ENCODE peak calls at places on chromosomes 4 and X, in five cellular contexts. One of them, this sample, is unnamed. For H3K4me1 and H3K9me3, the result is how much of the 10 kb centered on the place peaks cover.

GRCh38 chr4:158807696-158808095 is 38.9 kb downstream of the FNIP2 start:
- DNase-seq in esophagus squamous epithelium: no peak
- DNase-seq in uterus: no peak
- DNase-seq in K562: no peak
- DNase-seq in upper lobe of left lung: no peak
- DNase-seq in this sample: no peak

GRCh38 chr4:114684462-114684861 is 85.9 kb downstream of the UGT8 start:
- DNase-seq in esophagus squamous epithelium: no peak
- DNase-seq in K562: no peak
- DNase-seq in uterus: no peak
- DNase-seq in upper lobe of left lung: no peak
- DNase-seq in this sample: no peak

GRCh38 chrX:100645106-100645505 is 1.1 kb downstream of the SRPX2 start:
- DNase-seq in uterus: no peak
- DNase-seq in K562: no peak
- DNase-seq in upper lobe of left lung: no peak
- DNase-seq in esophagus squamous epithelium: no peak
- DNase-seq in this sample: no peak

GRCh38 chrX:34294665-34295064 is 162.6 kb upstream of the FAM47A start:
- DNase-seq in upper lobe of left lung: no peak
- DNase-seq in uterus: no peak
- DNase-seq in esophagus squamous epithelium: no peak
- DNase-seq in K562: no peak
- DNase-seq in this sample: no peak

GRCh38 chr4:119084503-119084902 is 51.1 kb upstream of the MYOZ2 start:
- DNase-seq in esophagus squamous epithelium: no peak
- DNase-seq in upper lobe of left lung: no peak
- DNase-seq in uterus: no peak
- DNase-seq in K562: no peak
- DNase-seq in this sample: no peak

GRCh38 chrX:63250253-63250868 is 100.8 kb downstream of the SPIN4 start:
- DNase-seq in esophagus squamous epithelium: no peak
- DNase-seq in K562: peak
- DNase-seq in uterus: no peak
- DNase-seq in upper lobe of left lung: no peak
- DNase-seq in this sample: peak

GRCh38 chrX:100316987-100317386 is 93.1 kb downstream of the PCDH19 start:
- DNase-seq in esophagus squamous epithelium: no peak
- DNase-seq in upper lobe of left lung: no peak
- DNase-seq in K562: no peak
- DNase-seq in uterus: no peak
- DNase-seq in this sample: peak

GRCh38 chr4:102614801-102615200 is 113.6 kb downstream of the NFKB1 start:
- DNase-seq in K562: no peak
- DNase-seq in uterus: no peak
- DNase-seq in upper lobe of left lung: no peak
- DNase-seq in esophagus squamous epithelium: no peak
- DNase-seq in this sample: no peak

GRCh38 chrX:1610166-1610565 is 4.7 kb upstream of the ASMT start:
- DNase-seq in esophagus squamous epithelium: no peak
- DNase-seq in K562: no peak
- DNase-seq in upper lobe of left lung: no peak
- DNase-seq in uterus: no peak
- DNase-seq in this sample: no peak

GRCh38 chrX:9117851-9118250 is 83.9 kb upstream of the FAM9B start:
- DNase-seq in uterus: no peak
- DNase-seq in esophagus squamous epithelium: no peak
- DNase-seq in upper lobe of left lung: no peak
- DNase-seq in K562: no peak
- DNase-seq in this sample: no peak

GRCh38 chr4:126215759-126216158 is 901.0 kb downstream of the FAT4 start:
- DNase-seq in esophagus squamous epithelium: no peak
- DNase-seq in upper lobe of left lung: no peak
- DNase-seq in K562: no peak
- DNase-seq in uterus: no peak
- DNase-seq in this sample: no peak

GRCh38 chr4:78610546-78611214 is 59.1 kb downstream of the ANXA3 start:
- DNase-seq in uterus: no peak
- DNase-seq in K562: peak
- DNase-seq in esophagus squamous epithelium: no peak
- DNase-seq in upper lobe of left lung: no peak
- DNase-seq in this sample: no peak

GRCh38 chrX:96372313-96373046 is 312.2 kb upstream of the DIAPH2 start:
- DNase-seq in uterus: no peak
- DNase-seq in K562: no peak
- DNase-seq in upper lobe of left lung: no peak
- DNase-seq in esophagus squamous epithelium: no peak
- DNase-seq in this sample: peak

GRCh38 chrX:110173192-110174175 is 144.4 kb downstream of the AMMECR1 start:
- DNase-seq in upper lobe of left lung: no peak
- DNase-seq in esophagus squamous epithelium: no peak
- DNase-seq in uterus: no peak
- DNase-seq in K562: no peak
- DNase-seq in this sample: no peak

GRCh38 chr4:128471576-128471975 is 184.0 kb upstream of the PGRMC2 start:
- DNase-seq in upper lobe of left lung: no peak
- DNase-seq in K562: peak
- DNase-seq in esophagus squamous epithelium: no peak
- DNase-seq in uterus: no peak
- DNase-seq in this sample: no peak

GRCh38 chr4:4685810-4686209 is 144.0 kb upstream of the STX18 start:
- DNase-seq in esophagus squamous epithelium: no peak
- DNase-seq in K562: no peak
- DNase-seq in uterus: no peak
- DNase-seq in upper lobe of left lung: no peak
- DNase-seq in this sample: peak

GRCh38 chrX:140943513-140943912 is 58.9 kb upstream of the SPANXB1 start:
- DNase-seq in K562: no peak
- DNase-seq in upper lobe of left lung: no peak
- DNase-seq in uterus: no peak
- DNase-seq in esophagus squamous epithelium: no peak
- DNase-seq in this sample: no peak

GRCh38 chrX:43556207-43556606 is 99.9 kb upstream of the MAOA start:
- DNase-seq in K562: no peak
- DNase-seq in uterus: no peak
- DNase-seq in upper lobe of left lung: no peak
- DNase-seq in esophagus squamous epithelium: no peak
- DNase-seq in this sample: no peak

DNA sequence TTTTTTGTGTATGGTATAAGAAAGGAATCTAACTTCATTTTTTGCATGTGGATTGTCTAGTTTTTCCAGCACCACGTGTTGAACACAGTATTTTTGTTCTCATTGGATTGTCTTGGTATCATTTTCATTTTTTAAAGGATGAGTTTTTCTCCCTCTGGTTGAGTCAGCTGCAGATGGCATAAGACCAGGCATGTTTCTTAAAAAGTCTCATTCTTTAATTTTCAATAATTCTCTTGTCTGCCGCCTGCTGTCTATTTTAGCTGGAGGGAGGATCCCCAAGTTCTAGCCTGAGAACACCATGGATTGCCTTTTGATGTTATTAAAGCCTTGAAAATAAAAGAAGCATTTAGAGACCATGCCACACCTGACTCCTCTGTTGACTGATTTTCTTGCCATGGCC is 263.8 kb downstream of the ARHGAP24 start:
- DNase-seq in upper lobe of left lung: no peak
- DNase-seq in K562: no peak
- DNase-seq in uterus: no peak
- DNase-seq in esophagus squamous epithelium: no peak
- DNase-seq in this sample: no peak
- H3K4me1 ChIP-seq in upper lobe of left lung: under half
- H3K4me1 ChIP-seq in K562: under half
- H3K4me1 ChIP-seq in uterus: under half
- H3K4me1 ChIP-seq in esophagus squamous epithelium: under half
- H3K4me1 ChIP-seq in this sample: under half

GRCh38 chrX:113726009-113726408 is 857.9 kb upstream of the HTR2C start:
- DNase-seq in K562: no peak
- DNase-seq in esophagus squamous epithelium: no peak
- DNase-seq in upper lobe of left lung: no peak
- DNase-seq in uterus: no peak
- DNase-seq in this sample: no peak

GRCh38 chrX:113728937-113729336 is 854.9 kb upstream of the HTR2C start:
- DNase-seq in uterus: no peak
- DNase-seq in K562: no peak
- DNase-seq in esophagus squamous epithelium: no peak
- DNase-seq in upper lobe of left lung: no peak
- DNase-seq in this sample: no peak

GRCh38 chrX:113726898-113727297 is 857.0 kb upstream of the HTR2C start:
- DNase-seq in K562: no peak
- DNase-seq in uterus: no peak
- DNase-seq in upper lobe of left lung: no peak
- DNase-seq in esophagus squamous epithelium: no peak
- DNase-seq in this sample: no peak

GRCh38 chrX:113726466-113726865 is 857.4 kb upstream of the HTR2C start:
- DNase-seq in esophagus squamous epithelium: no peak
- DNase-seq in upper lobe of left lung: no peak
- DNase-seq in K562: no peak
- DNase-seq in uterus: no peak
- DNase-seq in this sample: no peak
- H3K4me3 ChIP-seq in esophagus squamous epithelium: no peak
- H3K4me3 ChIP-seq in upper lobe of left lung: no peak
- H3K4me3 ChIP-seq in K562: no peak
- H3K4me3 ChIP-seq in uterus: no peak
- H3K4me3 ChIP-seq in this sample: no peak

DNA sequence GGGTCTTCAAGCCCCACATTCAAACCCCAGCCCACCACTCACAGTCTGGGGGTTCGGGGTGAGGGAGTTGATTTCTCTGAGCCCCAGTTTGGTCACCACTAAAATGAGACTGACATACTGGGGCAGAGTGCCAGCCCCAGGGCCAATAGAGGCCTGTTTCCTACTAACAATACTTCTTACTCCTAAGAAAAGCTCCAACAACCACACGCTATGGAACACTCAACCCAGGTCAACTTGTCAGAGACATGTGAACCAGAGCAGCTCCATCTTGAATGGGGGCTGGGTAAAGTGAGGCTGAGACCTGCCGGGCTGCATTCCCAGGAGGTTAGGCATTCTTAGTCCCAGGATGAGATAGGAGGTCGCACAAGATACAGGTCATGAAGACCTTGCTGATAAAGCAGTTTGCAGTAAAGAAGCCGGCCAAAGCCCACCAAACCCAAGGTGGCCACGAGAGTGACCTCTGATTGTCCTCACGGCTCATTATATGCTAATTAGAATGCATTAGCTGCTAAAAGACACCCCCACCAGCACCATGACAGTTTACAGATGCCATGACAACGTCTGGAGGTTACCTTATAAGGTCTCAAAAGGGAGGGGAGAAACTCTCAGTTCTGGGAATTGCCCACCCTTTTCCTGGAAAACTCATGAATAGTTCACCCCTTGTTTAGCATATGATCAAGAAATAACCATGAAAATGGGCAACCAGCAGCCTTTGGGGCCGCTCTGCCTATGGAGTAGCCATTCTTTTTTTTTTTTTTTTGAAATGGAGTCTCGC is 26.6 kb upstream of the HTRA3 start:
- DNase-seq in K562: no peak
- DNase-seq in uterus: no peak
- DNase-seq in upper lobe of left lung: no peak
- DNase-seq in esophagus squamous epithelium: no peak
- DNase-seq in this sample: no peak
- H3K9me3 ChIP-seq in K562: under half
- H3K9me3 ChIP-seq in uterus: under half
- H3K9me3 ChIP-seq in upper lobe of left lung: under half
- H3K9me3 ChIP-seq in esophagus squamous epithelium: under half
- H3K9me3 ChIP-seq in this sample: under half

GRCh38 chr4:76979236-76979635 is 29.7 kb downstream of the SEPTIN11 start:
- DNase-seq in esophagus squamous epithelium: no peak
- DNase-seq in uterus: no peak
- DNase-seq in K562: no peak
- DNase-seq in upper lobe of left lung: no peak
- DNase-seq in this sample: no peak

GRCh38 chr4:76977113-76977512 is 27.6 kb downstream of the SEPTIN11 start:
- DNase-seq in uterus: no peak
- DNase-seq in upper lobe of left lung: no peak
- DNase-seq in K562: no peak
- DNase-seq in esophagus squamous epithelium: no peak
- DNase-seq in this sample: no peak

GRCh38 chr4:76974150-76974549 is 24.6 kb downstream of the SEPTIN11 start:
- DNase-seq in K562: no peak
- DNase-seq in uterus: no peak
- DNase-seq in upper lobe of left lung: no peak
- DNase-seq in esophagus squamous epithelium: no peak
- DNase-seq in this sample: no peak

GRCh38 chr4:76980280-76980679 is 30.7 kb downstream of the SEPTIN11 start:
- DNase-seq in esophagus squamous epithelium: no peak
- DNase-seq in upper lobe of left lung: no peak
- DNase-seq in K562: no peak
- DNase-seq in uterus: no peak
- DNase-seq in this sample: no peak

DNA sequence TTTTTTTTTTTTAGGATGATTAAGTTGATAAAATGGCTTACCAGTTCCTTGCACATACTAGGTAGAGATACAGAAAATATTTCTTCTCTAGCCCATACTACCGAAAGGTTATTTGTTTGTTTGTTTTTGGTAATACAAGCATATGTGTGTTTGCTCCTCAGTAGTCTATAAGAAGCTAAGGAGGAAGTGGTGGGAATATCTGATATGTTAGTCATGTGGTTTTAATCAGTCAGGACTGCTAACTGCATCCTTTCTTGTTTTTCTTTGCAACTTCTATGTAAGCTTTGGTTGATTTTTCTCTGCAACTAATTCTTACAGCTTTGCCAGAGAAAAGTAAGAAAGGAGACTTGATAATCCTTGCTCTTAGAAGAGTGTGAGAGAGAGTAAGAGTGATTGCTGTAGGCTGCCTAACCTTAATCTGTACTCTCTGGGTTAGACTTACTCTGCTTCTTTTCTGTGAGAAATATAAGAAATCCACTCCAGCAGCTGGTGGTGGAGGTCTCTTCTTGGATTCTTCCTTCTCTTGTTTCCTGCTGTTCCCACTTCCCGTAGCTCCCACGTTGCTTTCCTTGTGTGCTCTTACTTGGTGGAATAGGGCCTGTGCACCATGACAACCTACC is 28.3 kb downstream of the SEPTIN11 start:
- DNase-seq in uterus: no peak
- DNase-seq in upper lobe of left lung: no peak
- DNase-seq in K562: no peak
- DNase-seq in esophagus squamous epithelium: no peak
- DNase-seq in this sample: no peak
- H3K4me1 ChIP-seq in uterus: under half
- H3K4me1 ChIP-seq in upper lobe of left lung: under half
- H3K4me1 ChIP-seq in K562: under half
- H3K4me1 ChIP-seq in esophagus squamous epithelium: under half
- H3K4me1 ChIP-seq in this sample: under half

This sample was measured in HAP-1.